ENCODE peak calls at places on chromosomes 6 and 20, in six cellular contexts. N is stimulated activated CD8-positive, alpha-beta memory T cell treated with anti-CD3 and anti-CD28 coated beads, Interleukin-12 subunit alpha, Interleukin-12 subunit beta, amount 100 ng/mL, for 1 hour; L is fibroblast of lung; I is brain microvascular endothelial cell; Q is anterior cingulate cortex; B is SK-N-SH. C is an unnamed sample.

GRCh38 chr6:142845624-142846458 is 99.1 kb downstream of the HIVEP2 start:
- DNase-seq in B (peak; percentile 70), I (peak; percentile 95), N (no peak), Q (peak; percentile 22), L (peak; percentile 74), C (peak; percentile 65)

GRCh38 chr6:168516941-168517741 is 76.2 kb downstream of the SMOC2 start:
- DNase-seq in B (no peak), N (no peak), Q (no peak), I (no peak), L (no peak), C (no peak)

GRCh38 chr20:62715201-62715600 is 6.6 kb downstream of the NTSR1 start:
- DNase-seq in Q (no peak), B (no peak), I (no peak), L (no peak), N (no peak), C (no peak)

GRCh38 chr6:20673458-20673857 is 139.2 kb downstream of the CDKAL1 start:
- DNase-seq in L (no peak), Q (no peak), B (no peak), N (no peak), I (no peak), C (no peak)

GRCh38 chr6:33417127-33417902 is 592 bp downstream of the CUTA start:
- DNase-seq in N (no peak), I (peak; percentile 88), Q (no peak), L (peak; percentile 72), B (no peak), C (no peak)

GRCh38 chr6:30265166-30265565 is 52.0 kb upstream of the TRIM26 start:
- DNase-seq in N (no peak), Q (no peak), B (no peak), L (no peak), I (no peak), C (no peak)

GRCh38 chr20:24502661-24503060 is 33.2 kb downstream of the SYNDIG1 start:
- DNase-seq in I (no peak), N (no peak), L (no peak), B (no peak), Q (no peak), C (no peak)

GRCh38 chr6:159451051-159451450 is 242.0 kb downstream of the SOD2 start:
- DNase-seq in B (no peak), N (no peak), I (peak; percentile 74), L (peak; percentile 74), Q (no peak), C (no peak)

GRCh38 chr20:32152421-32153155 is 43.1 kb downstream of the TM9SF4 start:
- DNase-seq in I (no peak), L (no peak), N (no peak), B (no peak), Q (no peak), C (no peak)

GRCh38 chr6:143934867-143935266 is 70.6 kb downstream of the ZC2HC1B start:
- DNase-seq in N (no peak), B (no peak), L (no peak), I (no peak), Q (no peak), C (no peak)

GRCh38 chr20:13111249-13111911 is 102.6 kb downstream of the SPTLC3 start:
- DNase-seq in L (no peak), B (no peak), I (no peak), Q (no peak), N (no peak), C (no peak)

C was measured in dorsolateral prefrontal cortex.